ENCODE peak calls at places on chromosomes 5 and 9, in seven cellular contexts. One of them, this sample, is unnamed.

GRCh38 chr5:178078197-178078995 is 34.9 kb upstream of the N4BP3 start:
- DNase-seq in K562: no peak
- DNase-seq in GM23338: no peak
- DNase-seq in PC-3: peak
- DNase-seq in fibroblast of lung: peak
- DNase-seq in OCI-LY7: no peak
- DNase-seq in osteoblast: peak
- DNase-seq in this sample: peak

GRCh38 chr9:21638104-21638503 is 156.0 kb upstream of the IFNE start:
- DNase-seq in K562: no peak
- DNase-seq in GM23338: peak
- DNase-seq in PC-3: no peak
- DNase-seq in fibroblast of lung: no peak
- DNase-seq in OCI-LY7: no peak
- DNase-seq in osteoblast: no peak
- DNase-seq in this sample: no peak

GRCh38 chr5:179192185-179192890 is 132.2 kb downstream of the ZNF354C start:
- DNase-seq in K562: no peak
- DNase-seq in GM23338: no peak
- DNase-seq in PC-3: no peak
- DNase-seq in fibroblast of lung: no peak
- DNase-seq in OCI-LY7: no peak
- DNase-seq in osteoblast: peak
- DNase-seq in this sample: no peak

GRCh38 chr5:9546973-9547947 is 1.4 kb upstream of the SEMA5A start:
- DNase-seq in K562: no peak
- DNase-seq in GM23338: peak
- DNase-seq in PC-3: no peak
- DNase-seq in fibroblast of lung: peak
- DNase-seq in OCI-LY7: no peak
- DNase-seq in osteoblast: peak
- DNase-seq in this sample: peak

GRCh38 chr9:6910032-6910431 is 152.3 kb downstream of the KDM4C start:
- DNase-seq in K562: no peak
- DNase-seq in GM23338: peak
- DNase-seq in PC-3: peak
- DNase-seq in fibroblast of lung: peak
- DNase-seq in OCI-LY7: peak
- DNase-seq in osteoblast: no peak
- DNase-seq in this sample: no peak

GRCh38 chr5:156800982-156801381 is 49.1 kb upstream of the PPP1R2B start:
- DNase-seq in K562: no peak
- DNase-seq in GM23338: peak
- DNase-seq in PC-3: no peak
- DNase-seq in fibroblast of lung: no peak
- DNase-seq in OCI-LY7: no peak
- DNase-seq in osteoblast: no peak
- DNase-seq in this sample: no peak

GRCh38 chr5:142537938-142538337 is 148.0 kb downstream of the FGF1 start:
- DNase-seq in K562: no peak
- DNase-seq in GM23338: no peak
- DNase-seq in PC-3: no peak
- DNase-seq in fibroblast of lung: no peak
- DNase-seq in OCI-LY7: no peak
- DNase-seq in osteoblast: no peak
- DNase-seq in this sample: no peak

GRCh38 chr9:130633336-130634190 is 30.8 kb upstream of the PRDM12 start:
- DNase-seq in K562: no peak
- DNase-seq in GM23338: no peak
- DNase-seq in PC-3: no peak
- DNase-seq in fibroblast of lung: no peak
- DNase-seq in OCI-LY7: no peak
- DNase-seq in osteoblast: peak
- DNase-seq in this sample: no peak

GRCh38 chr9:83665576-83666200 is 42.1 kb downstream of the UBQLN1 start:
- DNase-seq in K562: no peak
- DNase-seq in GM23338: no peak
- DNase-seq in PC-3: no peak
- DNase-seq in fibroblast of lung: no peak
- DNase-seq in OCI-LY7: no peak
- DNase-seq in osteoblast: no peak
- DNase-seq in this sample: no peak

GRCh38 chr5:76372320-76373054 is 30.6 kb upstream of the IQGAP2 start:
- DNase-seq in K562: peak
- DNase-seq in GM23338: no peak
- DNase-seq in PC-3: peak
- DNase-seq in fibroblast of lung: peak
- DNase-seq in OCI-LY7: no peak
- DNase-seq in osteoblast: peak
- DNase-seq in this sample: peak

GRCh38 chr5:111914957-111915356 is 158.0 kb upstream of the NREP start:
- DNase-seq in K562: no peak
- DNase-seq in GM23338: peak
- DNase-seq in PC-3: no peak
- DNase-seq in fibroblast of lung: no peak
- DNase-seq in OCI-LY7: no peak
- DNase-seq in osteoblast: no peak
- DNase-seq in this sample: no peak

GRCh38 chr5:42851441-42851840 is 39.7 kb upstream of the SELENOP start:
- DNase-seq in K562: no peak
- DNase-seq in GM23338: no peak
- DNase-seq in PC-3: peak
- DNase-seq in fibroblast of lung: no peak
- DNase-seq in OCI-LY7: no peak
- DNase-seq in osteoblast: no peak
- DNase-seq in this sample: peak

GRCh38 chr5:71632168-71632567 is 45.0 kb downstream of the MCCC2 start:
- DNase-seq in K562: no peak
- DNase-seq in GM23338: no peak
- DNase-seq in PC-3: peak
- DNase-seq in fibroblast of lung: no peak
- DNase-seq in OCI-LY7: no peak
- DNase-seq in osteoblast: no peak
- DNase-seq in this sample: peak

GRCh38 chr5:74063821-74064598 is 438.0 kb downstream of the ARHGEF28 start:
- DNase-seq in K562: no peak
- DNase-seq in GM23338: no peak
- DNase-seq in PC-3: peak
- DNase-seq in fibroblast of lung: peak
- DNase-seq in OCI-LY7: no peak
- DNase-seq in osteoblast: no peak
- DNase-seq in this sample: peak

GRCh38 chr5:92994392-92994791 is 586.6 kb downstream of the NR2F1-AS1 start:
- DNase-seq in K562: no peak
- DNase-seq in GM23338: no peak
- DNase-seq in PC-3: no peak
- DNase-seq in fibroblast of lung: no peak
- DNase-seq in OCI-LY7: no peak
- DNase-seq in osteoblast: no peak
- DNase-seq in this sample: no peak

DNA sequence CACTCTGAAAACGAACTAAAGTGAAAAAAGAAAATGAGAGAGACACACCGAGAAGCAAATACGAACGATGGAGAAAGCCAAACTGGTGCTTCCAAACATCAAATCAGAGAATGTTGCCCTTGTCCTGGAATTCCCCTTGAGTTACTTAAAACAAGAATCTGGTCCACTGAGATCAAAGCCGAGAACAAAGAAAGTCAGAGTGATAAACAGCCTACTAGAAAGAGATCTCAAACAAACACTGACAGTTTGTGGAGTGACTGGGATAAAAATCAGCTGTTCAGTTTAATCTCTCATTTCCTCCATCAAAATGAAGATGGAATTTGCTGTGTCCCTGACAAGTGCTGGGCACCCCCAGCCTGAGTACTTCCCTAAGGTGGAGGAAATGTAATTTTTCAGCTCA is 582.6 kb downstream of the NR2F1-AS1 start:
- DNase-seq in K562: no peak
- DNase-seq in GM23338: no peak
- DNase-seq in PC-3: no peak
- DNase-seq in fibroblast of lung: peak
- DNase-seq in OCI-LY7: no peak
- DNase-seq in osteoblast: no peak
- DNase-seq in this sample: no peak
- H2AFZ ChIP-seq in K562: no peak
- H2AFZ ChIP-seq in GM23338: peak
- H2AFZ ChIP-seq in PC-3: no peak
- H2AFZ ChIP-seq in fibroblast of lung: peak
- H2AFZ ChIP-seq in OCI-LY7: no peak
- H2AFZ ChIP-seq in osteoblast: peak
- H2AFZ ChIP-seq in this sample: no peak

GRCh38 chr9:136223871-136224640 is 19.1 kb upstream of the LHX3 start:
- DNase-seq in K562: no peak
- DNase-seq in GM23338: no peak
- DNase-seq in PC-3: no peak
- DNase-seq in fibroblast of lung: no peak
- DNase-seq in OCI-LY7: peak
- DNase-seq in osteoblast: no peak
- DNase-seq in this sample: no peak

GRCh38 chr9:136226680-136227410 is 18.8 kb downstream of the QSOX2 start:
- DNase-seq in K562: no peak
- DNase-seq in GM23338: no peak
- DNase-seq in PC-3: no peak
- DNase-seq in fibroblast of lung: no peak
- DNase-seq in OCI-LY7: no peak
- DNase-seq in osteoblast: no peak
- DNase-seq in this sample: no peak

GRCh38 chr9:136225366-136225747 is 20.3 kb downstream of the QSOX2 start:
- DNase-seq in K562: no peak
- DNase-seq in GM23338: no peak
- DNase-seq in PC-3: no peak
- DNase-seq in fibroblast of lung: no peak
- DNase-seq in OCI-LY7: peak
- DNase-seq in osteoblast: peak
- DNase-seq in this sample: no peak

GRCh38 chr9:136228107-136228875 is 17.3 kb downstream of the QSOX2 start:
- DNase-seq in K562: no peak
- DNase-seq in GM23338: no peak
- DNase-seq in PC-3: peak
- DNase-seq in fibroblast of lung: peak
- DNase-seq in OCI-LY7: no peak
- DNase-seq in osteoblast: peak
- DNase-seq in this sample: peak

DNA sequence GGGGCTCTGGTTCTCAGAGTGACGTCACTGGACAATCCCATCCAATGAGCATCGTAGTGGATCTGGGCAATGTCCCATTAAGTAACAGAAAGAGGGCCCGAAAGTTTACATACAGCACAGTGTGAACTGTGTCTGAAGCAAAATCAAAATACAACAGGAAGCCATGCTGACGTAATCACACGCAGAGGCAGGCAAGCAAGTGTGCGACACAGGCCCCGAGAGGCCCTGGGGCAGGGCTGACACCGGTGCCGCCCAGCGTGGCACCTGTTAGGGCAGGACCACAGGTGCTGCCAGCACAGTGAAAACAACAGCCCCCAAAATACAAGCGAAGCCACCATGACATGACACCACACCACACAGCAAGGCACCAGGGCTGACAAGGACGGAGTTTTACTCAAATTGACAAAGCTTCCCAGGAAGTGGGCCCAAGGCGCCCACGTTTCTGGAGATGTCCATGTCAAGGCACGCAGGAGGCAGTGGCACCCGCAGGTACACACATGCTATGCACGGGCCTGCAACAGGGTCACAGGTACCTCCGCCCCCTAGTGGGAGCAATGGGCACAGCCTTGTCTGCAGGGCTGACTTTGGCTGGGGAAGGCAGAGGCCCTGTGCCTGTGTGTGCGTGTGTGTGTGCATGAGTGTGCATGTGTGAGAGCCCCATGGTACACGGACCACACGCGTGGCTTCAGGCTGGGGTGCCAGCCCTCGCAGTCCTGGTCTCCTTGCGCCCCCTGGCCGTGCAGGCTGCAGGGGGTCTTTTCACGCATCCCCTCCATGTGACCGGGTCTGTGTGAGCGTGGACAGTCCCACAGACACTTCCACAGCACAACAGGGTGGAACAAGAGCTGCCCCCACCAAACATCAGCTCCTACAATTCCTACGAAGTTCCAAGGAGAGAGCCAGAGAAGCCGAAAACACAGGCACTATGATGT is 19.6 kb downstream of the QSOX2 start:
- DNase-seq in K562: peak
- DNase-seq in GM23338: peak
- DNase-seq in PC-3: peak
- DNase-seq in fibroblast of lung: peak
- DNase-seq in OCI-LY7: peak
- DNase-seq in osteoblast: peak
- DNase-seq in this sample: no peak
- TF ChIP-seq CTCF in K562: peak
- TF ChIP-seq CTCF in GM23338: peak
- TF ChIP-seq CTCF in PC-3: peak
- TF ChIP-seq CTCF in fibroblast of lung: peak
- TF ChIP-seq CTCF in OCI-LY7: peak
- TF ChIP-seq CTCF in osteoblast: peak
- TF ChIP-seq CTCF in this sample: peak

GRCh38 chr9:87500491-87500890 is 2.8 kb downstream of the DAPK1 start:
- DNase-seq in K562: peak
- DNase-seq in GM23338: no peak
- DNase-seq in PC-3: no peak
- DNase-seq in fibroblast of lung: no peak
- DNase-seq in OCI-LY7: no peak
- DNase-seq in osteoblast: peak
- DNase-seq in this sample: no peak
- H3K4me2 ChIP-seq in K562: no peak
- H3K4me2 ChIP-seq in GM23338: peak
- H3K4me2 ChIP-seq in PC-3: no peak
- H3K4me2 ChIP-seq in fibroblast of lung: no peak
- H3K4me2 ChIP-seq in OCI-LY7: no peak
- H3K4me2 ChIP-seq in osteoblast: no peak
- H3K4me2 ChIP-seq in this sample: peak

GRCh38 chr5:41095324-41096101 is 24.4 kb upstream of the MROH2B start:
- DNase-seq in K562: no peak
- DNase-seq in GM23338: no peak
- DNase-seq in PC-3: peak
- DNase-seq in fibroblast of lung: peak
- DNase-seq in OCI-LY7: no peak
- DNase-seq in osteoblast: no peak
- DNase-seq in this sample: no peak

GRCh38 chr5:41093803-41094202 is 22.7 kb upstream of the MROH2B start:
- DNase-seq in K562: no peak
- DNase-seq in GM23338: no peak
- DNase-seq in PC-3: no peak
- DNase-seq in fibroblast of lung: no peak
- DNase-seq in OCI-LY7: no peak
- DNase-seq in osteoblast: no peak
- DNase-seq in this sample: no peak

GRCh38 chr5:41097642-41098041 is 26.5 kb upstream of the MROH2B start:
- DNase-seq in K562: no peak
- DNase-seq in GM23338: no peak
- DNase-seq in PC-3: no peak
- DNase-seq in fibroblast of lung: no peak
- DNase-seq in OCI-LY7: peak
- DNase-seq in osteoblast: no peak
- DNase-seq in this sample: no peak

DNA sequence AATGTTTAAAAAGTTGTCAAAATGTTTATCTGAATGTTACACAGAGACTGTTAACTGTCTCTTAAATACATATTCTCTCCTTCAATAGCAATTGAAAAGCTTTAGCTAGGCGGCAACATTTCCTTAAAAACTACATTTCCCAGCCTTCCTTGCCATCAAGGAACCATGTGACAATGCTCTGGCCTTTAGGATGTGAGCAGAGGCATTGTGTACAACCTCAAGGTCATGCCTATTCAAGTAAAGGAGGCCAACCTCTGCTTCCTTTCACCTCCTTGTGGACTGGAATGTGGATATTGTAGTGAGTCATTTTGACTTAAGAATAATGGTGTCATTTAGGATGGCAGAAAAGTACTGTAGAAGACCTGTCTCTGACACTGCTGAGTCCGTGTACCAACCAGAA is 23.7 kb upstream of the MROH2B start:
- DNase-seq in K562: no peak
- DNase-seq in GM23338: peak
- DNase-seq in PC-3: peak
- DNase-seq in fibroblast of lung: no peak
- DNase-seq in OCI-LY7: peak
- DNase-seq in osteoblast: peak
- DNase-seq in this sample: peak
- H2AFZ ChIP-seq in K562: no peak
- H2AFZ ChIP-seq in GM23338: peak
- H2AFZ ChIP-seq in PC-3: no peak
- H2AFZ ChIP-seq in fibroblast of lung: no peak
- H2AFZ ChIP-seq in OCI-LY7: peak
- H2AFZ ChIP-seq in osteoblast: no peak
- H2AFZ ChIP-seq in this sample: no peak

This sample was measured in PC-9.